ENCODE peak calls at places on chromosome 7, in seven cellular contexts. O is IMR-90, V is tibial artery, P is stomach, U is foreskin keratinocyte, W is AG04450, Q is tibial nerve. G is an unnamed sample. For H3K27me3, the result is how much of the 10 kb centered on the place peaks cover.

GRCh38 chr7:81457858-81458522 is 311.9 kb downstream of the HGF start:
- DNase-seq in Q (no peak), W (no peak), V (no peak), O (peak), U (no peak), P (no peak), G (no peak)

GRCh38 chr7:64869912-64870562 is 33.0 kb upstream of the ZNF273 start:
- DNase-seq in Q (peak), U (no peak), O (no peak), P (peak), V (no peak), W (no peak), G (no peak)

GRCh38 chr7:41333506-41333905 is 369.4 kb downstream of the INHBA start:
- DNase-seq in W (peak), Q (no peak), O (peak), V (no peak), P (no peak), U (peak), G (no peak)

GRCh38 chr7:114589436-114589835 is 174.8 kb downstream of the FOXP2 start:
- DNase-seq in W (no peak), O (no peak), P (no peak), Q (no peak), U (no peak), V (no peak), G (no peak)

GRCh38 chr7:134750083-134751062 is 29.1 kb upstream of the CALD1 start:
- DNase-seq in P (peak), U (no peak), W (no peak), V (peak), O (peak), Q (peak), G (no peak)

GRCh38 chr7:119937745-119938144 is 335.2 kb upstream of the KCND2 start:
- DNase-seq in U (no peak), V (no peak), W (no peak), P (no peak), Q (no peak), O (no peak), G (no peak)

GRCh38 chr7:128017880-128018845 is 13.1 kb downstream of the LRRC4 start:
- DNase-seq in Q (no peak), W (no peak), O (peak), U (peak), P (peak), V (no peak), G (no peak)

GRCh38 chr7:38846280-38846679 is 62.7 kb downstream of the VPS41 start:
- DNase-seq in V (no peak), O (peak), U (no peak), Q (no peak), W (no peak), P (no peak), G (peak)

GRCh38 chr7:15678646-15679045 is 7.8 kb downstream of the MEOX2 start:
- DNase-seq in W (no peak), Q (no peak), V (no peak), P (no peak), U (no peak), O (no peak), G (no peak)

GRCh38 chr7:126856691-126857291 is 395.9 kb downstream of the GRM8 start:
- DNase-seq in U (peak), Q (no peak), P (no peak), O (no peak), W (no peak), V (no peak), G (no peak)

GRCh38 chr7:45087301-45088145 is 1.2 kb downstream of the NACAD start:
- DNase-seq in O (no peak), Q (no peak), V (no peak), P (no peak), U (no peak), W (no peak), G (no peak)

GRCh38 chr7:142104550-142105527 is 6.7 kb upstream of the MGAM2 start:
- DNase-seq in O (no peak), U (peak), Q (no peak), V (peak), W (no peak), P (peak), G (no peak)

GRCh38 chr7:139591550-139592195 is 68.2 kb downstream of the CLEC2L start:
- DNase-seq in W (no peak), P (no peak), O (no peak), V (no peak), Q (no peak), U (no peak), G (no peak)

GRCh38 chr7:44561962-44562621 is 11.6 kb downstream of the DDX56 start:
- DNase-seq in V (no peak), P (peak), Q (no peak), W (no peak), O (peak), U (peak), G (no peak)

GRCh38 chr7:90246184-90246583 is 1.2 kb downstream of the CFAP69 start:
- DNase-seq in W (no peak), O (peak), P (no peak), V (no peak), Q (peak), U (no peak), G (no peak)

GRCh38 chr7:33874943-33875342 is 30.4 kb upstream of the BMPER start:
- DNase-seq in Q (peak), U (no peak), P (no peak), V (peak), W (no peak), O (peak), G (no peak)

GRCh38 chr7:30184804-30185487 is 50.2 kb downstream of the MTURN start:
- DNase-seq in U (no peak), P (no peak), W (no peak), V (peak), O (no peak), Q (no peak), G (no peak)

GRCh38 chr7:46385662-46386309 is 464.7 kb upstream of the IGFBP3 start:
- DNase-seq in P (no peak), V (no peak), U (peak), W (peak), Q (no peak), O (peak), G (peak)

GRCh38 chr7:24705481-24705954 is 51.7 kb downstream of the GSDME start:
- DNase-seq in W (no peak), O (no peak), U (no peak), P (no peak), V (no peak), Q (no peak), G (no peak)

GRCh38 chr7:93943816-93944540 is 22.4 kb downstream of the GNG11 start:
- DNase-seq in V (no peak), P (no peak), O (no peak), W (no peak), U (no peak), Q (no peak), G (no peak)

GRCh38 chr7:94314526-94314925 is 80.2 kb upstream of the COL1A2 start:
- DNase-seq in U (no peak), P (no peak), O (no peak), W (no peak), Q (no peak), V (no peak), G (no peak)

GRCh38 chr7:157831901-157832810 is 495.4 kb downstream of the DNAJB6 start:
- DNase-seq in U (no peak), Q (no peak), O (no peak), V (no peak), P (no peak), W (no peak), G (no peak)

GRCh38 chr7:50142421-50143113 is 49.5 kb upstream of the ZPBP start:
- DNase-seq in W (no peak), O (peak), P (no peak), V (no peak), Q (no peak), U (peak), G (no peak)

GRCh38 chr7:101632641-101633040 is 3.5 kb upstream of the MYL10 start:
- DNase-seq in U (peak), V (no peak), P (no peak), O (no peak), Q (no peak), W (no peak), G (no peak)

GRCh38 chr7:151113344-151114150 is 27.3 kb downstream of the AGAP3 start:
- DNase-seq in O (peak), P (no peak), W (peak), U (peak), Q (no peak), V (no peak), G (peak)

GRCh38 chr7:14332155-14332554 is 342.7 kb upstream of the ETV1 start:
- DNase-seq in V (no peak), Q (no peak), P (no peak), U (peak), W (no peak), O (peak), G (no peak)

GRCh38 chr7:44797329-44798258 is 1.1 kb downstream of the PPIA start:
- DNase-seq in W (peak), Q (peak), P (peak), O (peak), V (peak), U (peak), G (peak)

GRCh38 chr7:100556541-100556940 is 17.2 kb downstream of the SAP25 start:
- DNase-seq in V (no peak), U (no peak), Q (no peak), W (no peak), P (no peak), O (peak), G (no peak)

GRCh38 chr7:30135271-30135550 is 425 bp downstream of the MTURN start:
- DNase-seq in W (no peak), O (no peak), V (no peak), P (no peak), Q (no peak), U (no peak), G (no peak)

DNA sequence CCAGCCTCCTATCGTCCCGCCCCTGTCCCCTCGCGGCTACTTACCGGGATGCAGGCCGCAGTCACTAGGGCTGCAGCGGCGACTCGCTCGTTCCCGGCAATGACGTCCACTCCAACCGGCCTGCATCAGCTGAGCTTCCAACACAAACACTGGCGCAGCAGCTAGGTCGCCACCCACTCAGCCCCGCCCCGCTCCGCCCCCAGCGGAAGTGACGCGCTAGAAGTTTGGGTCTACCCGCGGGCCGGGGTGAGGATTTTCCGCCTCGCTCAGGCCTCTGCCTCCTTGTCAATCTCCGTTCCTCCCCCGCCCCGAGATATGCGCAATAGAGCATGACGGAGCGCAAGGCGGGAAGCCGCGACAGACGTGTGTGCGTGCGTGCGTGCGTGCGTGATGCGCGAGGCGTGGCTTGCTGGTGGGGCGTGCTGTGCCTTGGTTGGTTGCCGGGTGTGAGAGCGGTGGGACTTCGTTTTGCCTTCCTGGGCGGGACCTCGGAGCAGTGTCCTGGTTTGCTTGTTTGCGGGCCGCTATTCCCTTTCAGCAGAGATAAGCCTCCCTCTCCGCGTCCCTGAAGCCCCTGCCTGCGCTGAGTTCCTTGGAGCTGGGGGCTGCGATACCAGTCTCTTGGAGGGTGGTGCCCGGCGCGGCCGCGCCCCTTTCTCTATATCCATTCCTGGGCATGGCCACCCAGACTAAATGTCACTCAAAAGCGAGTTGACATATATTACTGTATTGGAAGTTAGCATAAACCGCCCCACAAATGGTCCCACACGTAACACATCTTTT is at the start of gene PNPLA8:
- DNase-seq in U (peak), Q (peak), W (peak), V (peak), P (peak), O (peak), G (peak)
- TF ChIP-seq CTCF in U (no peak), Q (peak), W (no peak), V (no peak), P (peak), O (no peak), G (peak)

DNA sequence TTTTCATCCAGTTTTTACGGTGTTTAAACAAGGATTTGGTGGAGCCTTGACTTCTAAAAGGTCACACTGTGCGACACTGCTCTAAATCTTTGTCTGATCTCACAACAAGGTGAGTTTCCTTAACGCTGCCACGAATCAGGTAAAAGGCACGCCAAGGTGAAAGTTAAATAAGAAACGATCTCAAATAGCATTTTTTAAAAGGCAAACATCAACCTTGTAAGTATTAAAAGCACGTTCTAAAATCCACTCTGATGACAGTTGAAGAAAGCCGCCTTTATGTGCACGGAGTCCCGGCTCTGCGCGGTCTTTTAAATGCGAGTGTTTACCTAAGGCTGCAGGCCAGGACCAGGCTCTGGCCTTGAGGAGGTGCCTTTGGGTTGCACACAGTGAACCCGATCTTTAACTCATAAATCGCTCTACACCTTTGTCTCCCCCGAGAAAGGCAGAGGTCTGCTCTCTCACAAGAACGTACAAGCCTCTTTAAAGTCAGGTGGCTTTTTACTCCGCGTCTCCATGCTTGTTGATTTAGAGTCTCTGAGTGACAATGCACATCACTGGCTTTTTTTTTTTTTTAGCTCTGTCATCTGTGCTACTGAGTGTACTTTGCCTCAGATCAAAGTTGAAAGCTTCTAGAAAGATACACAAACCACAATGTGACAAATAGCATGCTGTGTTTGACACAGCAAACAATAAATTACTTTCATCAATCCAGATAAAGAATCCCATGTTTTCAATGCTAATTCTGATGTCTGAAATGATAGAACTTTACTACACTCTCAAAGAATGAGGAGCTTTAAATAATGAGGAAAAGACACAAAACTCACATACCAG is 25.9 kb upstream of the RNF32 start:
- DNase-seq in P (peak), W (no peak), Q (no peak), V (no peak), O (no peak), U (no peak), G (no peak)
- H3K27me3 ChIP-seq in P (under half), W (under half), Q (under half), V (under half), O (under half), U (under half), G (under half)

DNA sequence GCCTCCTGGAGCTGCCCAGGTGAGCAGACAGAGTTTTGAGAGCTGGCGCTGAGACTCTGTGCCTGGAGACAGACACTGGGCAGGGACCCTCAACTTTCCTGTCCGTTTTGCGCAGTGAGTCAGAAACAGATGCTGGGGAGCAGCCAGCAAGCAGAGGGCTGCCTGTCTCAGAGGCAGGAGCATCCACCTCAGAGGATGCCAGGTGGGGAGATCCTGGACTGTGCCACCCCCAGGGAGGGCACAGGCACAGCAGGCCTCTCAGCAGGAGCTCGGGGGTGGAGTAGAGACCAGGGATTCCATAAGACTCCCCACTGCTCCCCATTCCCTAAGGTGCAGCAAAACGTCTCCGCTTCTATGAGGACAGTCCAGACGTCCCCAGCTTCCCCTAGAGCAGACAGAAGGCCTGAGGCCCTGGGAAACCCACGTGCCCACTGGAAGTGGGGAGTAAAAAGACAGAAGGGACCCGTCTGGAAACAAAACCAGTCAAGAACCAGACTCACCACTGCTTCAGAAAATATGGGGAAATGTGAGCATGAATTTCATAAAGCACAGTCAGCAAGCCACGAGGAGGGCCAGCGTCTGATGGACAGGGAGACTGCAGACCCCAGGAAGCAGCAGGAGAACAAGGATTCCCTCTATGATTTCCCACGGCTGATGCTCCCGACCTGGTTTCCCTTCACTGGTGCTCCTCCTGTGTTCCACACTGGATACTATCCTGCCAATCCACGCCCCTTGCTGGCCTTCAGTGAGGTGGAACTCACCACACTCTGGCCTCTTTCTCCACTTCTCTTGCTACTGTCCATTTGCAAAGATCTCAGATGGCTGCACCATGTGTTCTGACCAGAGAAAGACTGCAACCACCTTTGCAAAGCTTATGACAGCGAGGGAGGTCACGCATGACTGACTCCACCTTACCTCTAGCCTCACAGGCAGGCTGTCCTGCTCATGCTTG is 151.3 kb upstream of the FAM20C start:
- DNase-seq in W (no peak), V (no peak), P (peak), U (no peak), Q (peak), O (no peak), G (no peak)
- TF ChIP-seq CTCF in W (no peak), V (no peak), P (no peak), U (no peak), Q (no peak), O (no peak), G (peak)

GRCh38 chr7:55017841-55018240 is 976 bp upstream of the EGFR start:
- DNase-seq in V (no peak), Q (no peak), O (no peak), P (no peak), W (no peak), U (no peak), G (no peak)

GRCh38 chr7:55016746-55017090 is 2.1 kb upstream of the EGFR start:
- DNase-seq in Q (no peak), P (no peak), V (no peak), W (no peak), O (no peak), U (peak), G (no peak)

GRCh38 chr7:55013851-55014250 is 5.0 kb upstream of the EGFR start:
- DNase-seq in W (no peak), P (no peak), Q (no peak), U (peak), O (no peak), V (no peak), G (no peak)

GRCh38 chr7:55018361-55019328 is at the start of gene EGFR:
- DNase-seq in P (peak), U (peak), Q (peak), O (peak), V (peak), W (peak), G (peak)

GRCh38 chr7:55016061-55016745 is 2.6 kb upstream of the EGFR start:
- DNase-seq in U (peak), O (no peak), P (no peak), W (no peak), V (no peak), Q (no peak), G (no peak)
- H3K27me3 ChIP-seq in U (under half), O (under half), P (under half), W (under half), V (under half), Q (under half), G (under half)

GRCh38 chr7:18903676-18904075 is 213.8 kb downstream of the TWIST1 start:
- DNase-seq in W (no peak), U (no peak), O (no peak), P (no peak), V (no peak), Q (no peak), G (no peak)

GRCh38 chr7:18902892-18903291 is 214.5 kb downstream of the TWIST1 start:
- DNase-seq in O (no peak), Q (no peak), V (no peak), U (peak), P (no peak), W (no peak), G (no peak)

GRCh38 chr7:18901351-18901750 is 216.1 kb downstream of the TWIST1 start:
- DNase-seq in O (no peak), U (no peak), Q (no peak), W (no peak), V (no peak), P (no peak), G (no peak)

GRCh38 chr7:18901881-18902280 is 215.6 kb downstream of the TWIST1 start:
- DNase-seq in P (no peak), O (no peak), W (no peak), U (no peak), V (no peak), Q (no peak), G (no peak)

DNA sequence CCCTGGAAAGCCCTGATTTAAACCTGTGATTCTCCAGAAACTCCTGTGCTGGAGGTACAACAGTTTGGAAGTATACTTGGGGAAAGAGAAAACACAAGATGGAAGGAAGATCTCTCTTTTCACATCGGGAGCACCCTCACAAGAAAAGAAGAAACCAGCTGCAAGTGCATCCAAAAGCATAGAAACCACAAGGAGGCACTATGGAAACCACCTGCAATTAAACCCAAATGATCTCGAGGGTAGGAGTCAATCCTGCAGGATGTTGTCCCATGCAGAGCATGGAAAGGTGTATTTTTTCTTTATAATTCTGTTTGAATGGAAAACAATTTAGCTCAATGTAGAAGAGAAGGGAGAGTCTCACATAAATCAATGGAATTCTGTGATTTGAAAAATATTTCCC is 210.5 kb downstream of the TWIST1 start:
- DNase-seq in Q (no peak), V (no peak), W (no peak), P (no peak), U (no peak), O (no peak), G (no peak)
- TF ChIP-seq CTCF in Q (no peak), V (no peak), W (no peak), P (no peak), U (peak), O (no peak), G (no peak)

GRCh38 chr7:47483604-47484273 is 98.2 kb downstream of the TNS3 start:
- DNase-seq in Q (no peak), P (no peak), O (peak), U (no peak), W (no peak), V (no peak), G (no peak)
- H3K27me3 ChIP-seq in Q (under half), P (under half), O (under half), U (under half), W (under half), V (under half), G (under half)

G was measured in BJ.